ENCODE peak calls at places on chromosomes 2 and 18, in four cellular contexts. D, C, Y and K are unnamed samples.

GRCh38 chr2:12787891-12788783 is 71.4 kb downstream of the TRIB2 start:
- DNase-seq in D (peak), C (no peak), Y (no peak), K (no peak)

GRCh38 chr2:145987797-145988196 is 1467.9 kb upstream of the ZEB2 start:
- DNase-seq in D (no peak), C (no peak), Y (no peak), K (no peak)

GRCh38 chr2:158953926-158954763 is 14.3 kb upstream of the TANC1 start:
- DNase-seq in D (peak), C (no peak), Y (peak), K (no peak)

GRCh38 chr2:48545244-48545643 is 15.3 kb downstream of the STON1 start:
- DNase-seq in D (peak), C (no peak), Y (no peak), K (no peak)

GRCh38 chr2:85648619-85649018 is 19.4 kb downstream of the SFTPB start:
- DNase-seq in D (peak), C (no peak), Y (peak), K (peak)

GRCh38 chr2:205730701-205731271 is 48.5 kb downstream of the NRP2 start:
- DNase-seq in D (peak), C (no peak), Y (no peak), K (no peak)

GRCh38 chr18:68215931-68216330 is 499.0 kb downstream of the TMX3 start:
- DNase-seq in D (peak), C (no peak), Y (no peak), K (no peak)

GRCh38 chr2:233375490-233376314 is 21.4 kb downstream of the DGKD start:
- DNase-seq in D (no peak), C (no peak), Y (peak), K (peak)

GRCh38 chr2:133044556-133044955 is 374.6 kb upstream of the LYPD1 start:
- DNase-seq in D (no peak), C (no peak), Y (no peak), K (no peak)

GRCh38 chr18:70228546-70228945 is 23.1 kb upstream of the RTTN start:
- DNase-seq in D (peak), C (no peak), Y (no peak), K (no peak)

GRCh38 chr18:57839942-57840381 is 36.8 kb upstream of the ATP8B1 start:
- DNase-seq in D (peak), C (no peak), Y (no peak), K (no peak)

GRCh38 chr2:230909841-230910545 is 15.0 kb downstream of the GPR55 start:
- DNase-seq in D (no peak), C (no peak), Y (no peak), K (no peak)

GRCh38 chr18:78918707-78919106 is 60.9 kb upstream of the SALL3 start:
- DNase-seq in D (no peak), C (no peak), Y (no peak), K (no peak)

GRCh38 chr2:71460595-71461303 is 7.4 kb downstream of the DYSF start:
- DNase-seq in D (peak), C (peak), Y (no peak), K (peak)

GRCh38 chr18:36757081-36757480 is 71.7 kb downstream of the TPGS2 start:
- DNase-seq in D (peak), C (peak), Y (peak), K (peak)

GRCh38 chr2:10297950-10298349 is 4.8 kb upstream of the HPCAL1 start:
- DNase-seq in D (peak), C (peak), Y (no peak), K (no peak)

GRCh38 chr18:25921677-25922421 is 168.6 kb downstream of the SS18 start:
- DNase-seq in D (peak), C (peak), Y (peak), K (peak)

GRCh38 chr2:66762761-66763160 is 327.8 kb downstream of the MEIS1 start:
- DNase-seq in D (no peak), C (no peak), Y (no peak), K (no peak)

GRCh38 chr2:144946263-144946662 is 426.3 kb upstream of the ZEB2 start:
- DNase-seq in D (peak), C (no peak), Y (no peak), K (no peak)

GRCh38 chr2:10619643-10620042 is 70.1 kb downstream of the NOL10 start:
- DNase-seq in D (peak), C (no peak), Y (no peak), K (no peak)

GRCh38 chr18:77013777-77014525 is 118.6 kb downstream of the MBP start:
- DNase-seq in D (no peak), C (no peak), Y (no peak), K (no peak)

GRCh38 chr18:77012751-77013550 is 119.6 kb downstream of the MBP start:
- DNase-seq in D (no peak), C (no peak), Y (no peak), K (no peak)

GRCh38 chr18:77015176-77015575 is 117.4 kb downstream of the MBP start:
- DNase-seq in D (no peak), C (no peak), Y (no peak), K (no peak)

GRCh38 chr18:77016133-77016839 is 116.3 kb downstream of the MBP start:
- DNase-seq in D (no peak), C (no peak), Y (no peak), K (no peak)

GRCh38 chr18:77014538-77014937 is 118.0 kb downstream of the MBP start:
- DNase-seq in D (no peak), C (no peak), Y (no peak), K (no peak)
- H3K4me3 ChIP-seq in D (no peak), C (no peak), Y (no peak), K (no peak)

GRCh38 chr2:188382107-188382506 is 90.4 kb downstream of the GULP1 start:
- DNase-seq in D (peak), C (no peak), Y (no peak), K (no peak)

GRCh38 chr2:188383158-188383557 is 91.5 kb downstream of the GULP1 start:
- DNase-seq in D (no peak), C (no peak), Y (peak), K (no peak)

GRCh38 chr2:188379748-188380147 is 88.1 kb downstream of the GULP1 start:
- DNase-seq in D (no peak), C (no peak), Y (no peak), K (no peak)

GRCh38 chr2:188380280-188380679 is 88.6 kb downstream of the GULP1 start:
- DNase-seq in D (no peak), C (no peak), Y (no peak), K (no peak)

GRCh38 chr2:188381614-188382013 is 89.9 kb downstream of the GULP1 start:
- DNase-seq in D (peak), C (peak), Y (no peak), K (no peak)
- TF ChIP-seq EZH2phosphoT487 in D (no peak), C (no peak), Y (no peak), K (no peak)

DNA sequence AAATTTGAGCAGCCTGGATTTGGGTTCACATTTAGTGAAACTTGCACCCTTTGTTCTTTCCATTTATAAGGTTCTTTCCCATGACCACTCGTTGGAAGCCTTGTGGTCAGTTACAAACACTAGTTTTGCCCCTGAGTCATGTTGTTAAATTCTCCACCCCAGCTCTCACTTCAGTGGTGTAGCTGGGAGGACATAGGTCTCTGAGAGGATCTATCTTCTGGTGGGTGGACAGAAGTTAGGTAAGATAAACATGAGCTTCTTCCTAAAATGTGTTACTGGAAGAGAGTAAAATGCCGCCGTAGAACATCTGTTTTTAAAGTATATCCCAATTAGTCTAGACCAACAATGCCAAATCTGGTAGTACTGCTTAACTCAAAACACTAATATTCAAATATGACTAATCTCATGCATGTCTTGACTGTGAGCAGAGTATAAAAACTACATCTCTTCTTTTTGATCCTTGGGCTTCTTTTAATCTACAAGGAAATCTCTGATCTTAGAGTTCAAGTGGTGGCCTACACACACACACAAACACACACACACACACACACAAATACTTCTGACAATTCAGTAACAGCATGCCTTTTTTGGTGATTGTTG is 162.6 kb upstream of the FN1 start:
- DNase-seq in D (peak), C (no peak), Y (no peak), K (no peak)
- H2AFZ ChIP-seq in D (no peak), C (no peak), Y (no peak), K (no peak)

GRCh38 chr2:161415467-161416293 is 417 bp upstream of the TBR1 start:
- DNase-seq in D (no peak), C (no peak), Y (no peak), K (no peak)

GRCh38 chr2:161412346-161412745 is 3.8 kb upstream of the TBR1 start:
- DNase-seq in D (no peak), C (no peak), Y (peak), K (no peak)

GRCh38 chr2:161414385-161415040 is 1.6 kb upstream of the TBR1 start:
- DNase-seq in D (peak), C (no peak), Y (no peak), K (no peak)

GRCh38 chr2:161415041-161415440 is 1.1 kb upstream of the TBR1 start:
- DNase-seq in D (peak), C (no peak), Y (no peak), K (no peak)

DNA sequence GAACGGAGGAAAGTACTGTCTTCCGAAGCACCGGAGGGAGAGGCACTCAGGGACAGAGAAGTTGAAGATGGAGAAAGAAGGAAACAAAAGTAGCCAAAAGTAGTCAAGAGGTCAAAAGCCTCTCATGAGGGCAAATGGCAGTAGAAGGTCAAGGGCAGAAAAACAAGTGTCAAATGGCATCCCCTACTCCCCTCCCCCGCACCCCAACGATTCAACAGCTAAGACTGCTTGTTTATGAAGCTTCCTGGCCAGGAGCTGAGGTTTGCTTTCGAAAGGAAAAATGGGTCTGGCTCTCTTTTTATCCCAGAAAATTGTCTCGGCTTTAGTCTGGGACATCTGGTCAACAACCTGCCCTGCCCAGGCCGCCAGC is 2.1 kb upstream of the TBR1 start:
- DNase-seq in D (no peak), C (no peak), Y (no peak), K (no peak)
- H3K4me3 ChIP-seq in D (peak), C (no peak), Y (no peak), K (no peak)

DNA sequence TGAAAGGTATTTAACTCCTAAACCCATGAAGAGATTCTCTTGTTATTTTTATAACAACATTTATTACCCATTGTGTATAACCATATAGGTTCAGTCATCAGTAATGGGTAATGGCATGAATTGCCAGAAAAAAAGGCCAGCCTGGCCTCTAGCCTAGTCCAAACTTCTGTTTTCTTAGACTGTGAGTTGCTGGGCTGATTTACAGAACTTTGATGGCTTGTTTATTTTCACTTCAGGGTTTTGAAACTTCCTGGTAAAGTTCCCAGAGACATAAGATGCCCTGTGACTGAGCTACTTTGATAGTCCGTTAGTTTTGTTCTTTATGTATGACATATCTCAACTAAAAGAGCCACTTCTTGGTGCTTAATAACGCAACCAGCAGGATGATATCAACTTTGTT is 164.8 kb downstream of the METTL4 start:
- DNase-seq in D (peak), C (no peak), Y (no peak), K (no peak)
- TF ChIP-seq EZH2phosphoT487 in D (no peak), C (no peak), Y (no peak), K (no peak)